ENCODE peak calls at places on chromosomes 13 and 19, in ten cellular contexts. U is GM13976; H is anterior cingulate cortex; Q is SW480; G is HEK293T; X is A673; W is fibroblast of the aortic adventitia; T is stimulated activated naive CD4-positive, alpha-beta T cell; K is GM10248; I is dermis microvascular lymphatic vessel endothelial cell. F is an unnamed sample.

GRCh38 chr13:97491452-97491851 is 57.5 kb downstream of the RAP2A start:
- DNase-seq in U (no peak), H (no peak), Q (no peak), G (no peak), X (no peak), W (no peak), T (no peak), K (no peak), I (no peak), F (no peak)

GRCh38 chr19:5131866-5132561 is 163.1 kb downstream of the KDM4B start:
- DNase-seq in U (peak), H (no peak), Q (no peak), G (no peak), X (peak), W (no peak), T (no peak), K (no peak), I (no peak), F (no peak)

GRCh38 chr19:45935267-45935666 is 20.7 kb upstream of the NANOS2 start:
- DNase-seq in U (no peak), H (no peak), Q (no peak), G (no peak), X (no peak), W (no peak), T (no peak), K (no peak), I (no peak), F (no peak)

GRCh38 chr13:66323695-66324094 is 906.4 kb downstream of the PCDH9 start:
- DNase-seq in U (no peak), H (no peak), Q (no peak), G (no peak), X (no peak), W (no peak), T (no peak), K (no peak), I (no peak), F (no peak)

GRCh38 chr13:74026753-74027152 is 107.5 kb downstream of the KLF12 start:
- DNase-seq in U (peak), H (no peak), Q (no peak), G (no peak), X (peak), W (no peak), T (peak), K (peak), I (no peak), F (no peak)

GRCh38 chr13:71677114-71677513 is 189.9 kb downstream of the DACH1 start:
- DNase-seq in U (no peak), H (no peak), Q (no peak), G (peak), X (peak), W (no peak), T (no peak), K (no peak), I (no peak), F (no peak)

GRCh38 chr19:11091343-11092153 is 2.3 kb downstream of the LDLR start:
- DNase-seq in U (no peak), H (no peak), Q (peak), G (no peak), X (peak), W (peak), T (peak), K (no peak), I (peak), F (peak)

GRCh38 chr13:45406421-45406820 is 11.8 kb downstream of the SLC25A30 start:
- DNase-seq in U (no peak), H (no peak), Q (no peak), G (no peak), X (no peak), W (no peak), T (no peak), K (no peak), I (no peak), F (no peak)

GRCh38 chr19:49155005-49155826 is at the start of gene HRC:
- DNase-seq in U (no peak), H (no peak), Q (no peak), G (no peak), X (no peak), W (no peak), T (no peak), K (no peak), I (no peak), F (no peak)

GRCh38 chr19:53165691-53166091 is 6.8 kb upstream of the ZNF347 start:
- DNase-seq in U (no peak), H (no peak), Q (no peak), G (no peak), X (no peak), W (no peak), T (no peak), K (no peak), I (no peak), F (no peak)